ENCODE peak calls at places on chromosomes 5 and 9, in nine cellular contexts. B is uterus, R is spleen, H is HCT116, E is prostate gland, S is sigmoid colon, K is IMR-90, L is GM12878, I is gastrocnemius medialis. V is an unnamed sample.

GRCh38 chr5:121667292-121667691 is 184.4 kb upstream of the FTMT start:
- DNase-seq in I (no peak), R (no peak), L (no peak), E (no peak), S (no peak), B (no peak), K (no peak), H (no peak), V (no peak)

GRCh38 chr5:144156767-144157171 is 13.7 kb downstream of the YIPF5 start:
- DNase-seq in K (peak; percentile 53), E (no peak), B (no peak), I (no peak), R (no peak), L (no peak), H (no peak), S (no peak), V (no peak)

GRCh38 chr5:37721447-37721871 is 118.4 kb downstream of the GDNF start:
- DNase-seq in H (no peak), S (no peak), B (no peak), R (no peak), L (peak; percentile 41), K (peak; percentile 36), E (no peak), I (no peak), V (no peak)

GRCh38 chr5:32332361-32332760 is 19.6 kb upstream of the MTMR12 start:
- DNase-seq in L (no peak), R (no peak), H (no peak), B (no peak), K (no peak), E (no peak), I (no peak), S (no peak), V (no peak)

GRCh38 chr9:115808695-115809094 is 344.9 kb upstream of the PAPPA start:
- DNase-seq in H (no peak), I (no peak), E (no peak), S (no peak), K (peak; percentile 88), L (no peak), R (no peak), B (no peak), V (no peak)

GRCh38 chr5:15959560-15960164 is 219.9 kb downstream of the MARCHF11 start:
- DNase-seq in H (no peak), K (no peak), L (no peak), I (no peak), S (no peak), E (no peak), B (no peak), R (no peak), V (no peak)

GRCh38 chr9:77750284-77750683 is 102.2 kb upstream of the GNA14 start:
- DNase-seq in L (no peak), K (peak; percentile 60), R (no peak), E (no peak), B (no peak), S (no peak), H (no peak), I (no peak), V (no peak)

GRCh38 chr5:140554454-140554853 is 2.8 kb downstream of the SRA1 start:
- DNase-seq in E (no peak), H (no peak), I (no peak), K (peak; percentile 83), R (no peak), L (no peak), S (no peak), B (no peak), V (no peak)

GRCh38 chr9:128551652-128552152 is 685 bp upstream of the SPTAN1 start:
- DNase-seq in L (no peak), S (no peak), I (no peak), K (no peak), E (no peak), H (no peak), R (no peak), B (no peak), V (no peak)
- TF ChIP-seq POLR2A in L (no peak), S (peak; percentile 64), I (no peak), K (no peak), E (peak; percentile 38), H (no peak), R (no peak), B (peak; percentile 31), V (no peak)

GRCh38 chr9:35705372-35705771 is 15.6 kb upstream of the TPM2 start:
- DNase-seq in R (no peak), B (no peak), S (peak; percentile 41), E (no peak), K (no peak), L (no peak), I (no peak), H (no peak), V (no peak)

GRCh38 chr9:35700942-35701341 is 11.2 kb upstream of the TPM2 start:
- DNase-seq in H (no peak), R (no peak), E (no peak), L (no peak), I (no peak), S (peak; percentile 5), B (no peak), K (no peak), V (no peak)

GRCh38 chr9:35706951-35707350 is 17.2 kb upstream of the TPM2 start:
- DNase-seq in K (no peak), B (no peak), H (no peak), I (no peak), L (no peak), S (peak; percentile 50), R (no peak), E (no peak), V (no peak)

GRCh38 chr9:35705836-35706430 is 16.2 kb upstream of the TPM2 start:
- DNase-seq in B (no peak), K (no peak), R (no peak), E (no peak), S (no peak), L (no peak), I (no peak), H (no peak), V (no peak)

GRCh38 chr9:35703906-35704672 is 14.4 kb upstream of the TPM2 start:
- DNase-seq in R (no peak), S (no peak), K (no peak), L (no peak), H (no peak), I (no peak), E (no peak), B (no peak), V (no peak)
- H3K27ac ChIP-seq in R (peak overlapping the region; percentile 61), S (peak overlapping the region; percentile 14), K (no peak overlapping the region), L (no peak overlapping the region), H (no peak overlapping the region), I (no peak overlapping the region), E (no peak overlapping the region), B (no peak overlapping the region), V (no peak overlapping the region)

DNA sequence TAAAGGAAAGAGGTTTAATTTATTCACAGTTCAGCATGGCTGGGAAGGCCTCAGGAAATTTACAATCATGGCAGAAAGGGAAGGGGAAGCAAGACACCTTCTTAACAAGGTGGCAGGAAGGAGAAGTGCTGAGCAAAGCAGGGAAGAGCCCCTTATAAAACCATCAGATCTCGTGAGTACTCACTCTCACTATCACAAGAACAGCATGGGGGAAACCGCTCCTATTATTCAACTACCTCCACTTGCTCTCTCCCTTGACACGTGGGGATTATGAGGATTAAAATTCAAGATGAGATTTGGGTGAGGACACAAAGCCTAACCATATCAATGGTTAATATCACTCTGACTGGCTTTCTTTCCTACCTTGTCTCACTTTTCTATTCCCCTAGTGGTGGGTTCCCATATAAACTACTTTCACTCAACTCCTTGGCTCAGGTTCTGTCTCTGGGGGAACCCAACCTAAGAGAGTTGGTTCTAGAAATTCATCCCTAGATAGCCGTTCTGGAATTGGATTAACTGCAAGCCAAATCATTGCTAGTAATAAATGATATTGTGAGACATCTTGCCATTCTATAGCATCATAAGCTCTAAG is 749.8 kb upstream of the GRAMD2B start:
- DNase-seq in I (no peak), B (no peak), R (no peak), E (no peak), K (no peak), H (no peak), S (no peak), L (no peak), V (no peak)
- TF ChIP-seq CTCF in I (no peak), B (no peak), R (no peak), E (peak; percentile 12), K (no peak), H (peak; percentile 25), S (no peak), L (no peak), V (no peak)

DNA sequence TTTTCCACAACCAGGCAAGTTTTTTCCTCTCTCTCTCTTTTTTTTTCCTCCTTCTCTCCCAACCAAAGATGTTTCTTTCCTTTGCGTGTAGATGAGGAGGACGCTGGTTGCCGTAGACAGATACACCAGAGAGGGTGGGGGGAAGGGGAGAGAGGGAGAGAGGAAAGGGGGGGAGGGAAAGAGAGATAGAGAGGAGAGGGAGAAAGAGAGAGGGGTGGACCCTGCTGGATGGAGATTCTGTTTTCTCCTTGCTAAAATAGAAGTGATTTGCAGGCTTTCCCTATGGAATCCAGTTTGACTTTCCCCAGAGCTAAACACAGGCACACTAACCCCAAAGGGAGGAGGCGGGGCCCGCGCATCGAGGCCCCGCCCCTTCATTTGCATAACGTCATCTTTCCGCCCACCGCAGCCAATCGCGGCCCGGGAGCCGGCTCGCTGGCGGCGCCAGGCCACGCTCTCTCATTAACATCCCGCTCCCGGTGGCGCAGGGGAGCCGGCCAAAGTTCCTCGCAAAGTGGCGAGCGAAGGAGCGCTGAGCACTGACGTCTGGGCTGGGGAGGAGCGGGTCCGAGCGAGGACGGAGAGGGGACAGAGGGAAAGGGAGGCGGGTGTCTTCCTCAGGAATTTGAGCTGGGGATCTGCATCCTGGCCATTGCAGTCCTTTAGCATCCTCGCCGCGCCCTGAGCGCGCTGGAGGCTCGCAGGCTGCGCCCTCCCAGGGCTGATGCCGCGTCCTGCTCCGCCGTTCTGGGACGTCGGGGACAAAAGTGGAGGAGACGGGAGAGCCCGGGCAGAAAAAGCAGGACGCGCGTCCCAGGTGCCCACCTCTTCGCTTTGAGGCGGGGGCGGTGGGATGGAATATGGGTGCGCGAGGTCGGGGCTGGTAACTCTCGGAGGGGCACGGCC is 559 bp upstream of the EBF1 start:
- DNase-seq in K (peak; percentile 88), E (peak; percentile 51), H (peak; percentile 7), B (peak; percentile 96), L (peak; percentile 81), I (peak; percentile 74), S (peak; percentile 95), R (peak; percentile 95), V (peak; percentile 85)
- TF ChIP-seq POLR2A in K (peak; percentile 27), E (peak; percentile 59), H (no peak), B (peak; percentile 96), L (peak; percentile 93), I (peak; percentile 91), S (peak; percentile 43), R (peak; percentile 79), V (peak; percentile 11)

GRCh38 chr5:145981612-145982571 is 45.5 kb downstream of the SH3RF2 start:
- DNase-seq in B (no peak), H (no peak), I (no peak), E (peak; percentile 72), S (no peak), R (no peak), K (no peak), L (no peak), V (no peak)
- H3K27ac ChIP-seq in B (no peak overlapping the region), H (peak overlapping the region; percentile 15), I (peak overlapping the region; percentile 41), E (no peak overlapping the region), S (no peak overlapping the region), R (no peak overlapping the region), K (no peak overlapping the region), L (no peak overlapping the region), V (no peak overlapping the region)

GRCh38 chr5:40288791-40289475 is 390.8 kb upstream of the PTGER4 start:
- DNase-seq in S (no peak), H (no peak), I (no peak), B (no peak), R (no peak), E (no peak), K (no peak), L (no peak), V (no peak)
- TF ChIP-seq CTCF in S (no peak), H (peak; percentile 17), I (no peak), B (no peak), R (no peak), E (no peak), K (no peak), L (no peak), V (no peak)

V was measured in right lobe of liver.